ENCODE peak calls at places on chromosomes 6 and 20, in six cellular contexts. I is neural crest cell, R is GM06990, U is sigmoid colon, P is GM12864, C is mammary epithelial cell. O is an unnamed sample.

GRCh38 chr20:17897566-17898307 is 70.9 kb downstream of the SNX5 start:
- DNase-seq in U (peak), I (no peak), R (no peak), C (peak), P (no peak), O (no peak)

GRCh38 chr20:31966991-31967655 is 828 bp upstream of the XKR7 start:
- DNase-seq in U (no peak), I (no peak), P (no peak), C (no peak), R (no peak), O (no peak)

GRCh38 chr20:57443349-57443748 is 52.2 kb downstream of the RBM38 start:
- DNase-seq in P (no peak), U (peak), C (no peak), I (no peak), R (no peak), O (no peak)

GRCh38 chr6:127118505-127119360 is at the start of gene RSPO3:
- DNase-seq in C (peak), U (peak), R (peak), I (peak), P (no peak), O (peak)

GRCh38 chr6:167141667-167142432 is 15.9 kb downstream of the GPR31 start:
- DNase-seq in I (peak), P (no peak), U (no peak), R (peak), C (peak), O (peak)

GRCh38 chr6:4271761-4272505 is 136.6 kb upstream of the ECI2 start:
- DNase-seq in U (no peak), C (no peak), R (no peak), I (no peak), P (no peak), O (no peak)

GRCh38 chr6:24855389-24856245 is 56.9 kb upstream of the ARMH2 start:
- DNase-seq in C (peak), P (peak), R (peak), U (peak), I (peak), O (peak)

GRCh38 chr6:106609699-106610098 is 19.6 kb downstream of the RTN4IP1 start:
- DNase-seq in P (no peak), U (no peak), I (no peak), C (peak), R (no peak), O (no peak)

GRCh38 chr6:72824833-72825232 is 203.0 kb downstream of the KCNQ5 start:
- DNase-seq in U (no peak), I (no peak), P (peak), R (peak), C (no peak), O (peak)

GRCh38 chr20:6693178-6693807 is 74.2 kb upstream of the BMP2 start:
- DNase-seq in P (no peak), U (no peak), I (no peak), R (no peak), C (no peak), O (no peak)

GRCh38 chr6:140956567-140957306 is 1176.0 kb upstream of the GJE1 start:
- DNase-seq in U (no peak), R (no peak), P (no peak), I (no peak), C (no peak), O (no peak)

GRCh38 chr6:4349323-4349722 is 213.9 kb upstream of the ECI2 start:
- DNase-seq in P (no peak), I (no peak), R (no peak), U (no peak), C (no peak), O (no peak)

GRCh38 chr6:44036196-44036595 is 91.1 kb downstream of the MRPL14 start:
- DNase-seq in P (no peak), I (no peak), C (peak), U (peak), R (no peak), O (no peak)

GRCh38 chr6:44301782-44302564 is 11.2 kb downstream of the AARS2 start:
- DNase-seq in R (no peak), C (no peak), U (no peak), P (no peak), I (no peak), O (no peak)

GRCh38 chr6:89244237-89244985 is 27.3 kb upstream of the GABRR1 start:
- DNase-seq in R (no peak), C (no peak), I (no peak), P (no peak), U (no peak), O (no peak)

GRCh38 chr6:89243331-89243629 is 26.1 kb upstream of the GABRR1 start:
- DNase-seq in U (no peak), P (no peak), I (no peak), R (no peak), C (no peak), O (no peak)

GRCh38 chr6:89239338-89239737 is 22.2 kb upstream of the GABRR1 start:
- DNase-seq in C (no peak), I (no peak), R (no peak), P (no peak), U (no peak), O (peak)

GRCh38 chr6:89237158-89237557 is 20.0 kb upstream of the GABRR1 start:
- DNase-seq in I (no peak), R (no peak), P (no peak), U (no peak), C (peak), O (no peak)

DNA sequence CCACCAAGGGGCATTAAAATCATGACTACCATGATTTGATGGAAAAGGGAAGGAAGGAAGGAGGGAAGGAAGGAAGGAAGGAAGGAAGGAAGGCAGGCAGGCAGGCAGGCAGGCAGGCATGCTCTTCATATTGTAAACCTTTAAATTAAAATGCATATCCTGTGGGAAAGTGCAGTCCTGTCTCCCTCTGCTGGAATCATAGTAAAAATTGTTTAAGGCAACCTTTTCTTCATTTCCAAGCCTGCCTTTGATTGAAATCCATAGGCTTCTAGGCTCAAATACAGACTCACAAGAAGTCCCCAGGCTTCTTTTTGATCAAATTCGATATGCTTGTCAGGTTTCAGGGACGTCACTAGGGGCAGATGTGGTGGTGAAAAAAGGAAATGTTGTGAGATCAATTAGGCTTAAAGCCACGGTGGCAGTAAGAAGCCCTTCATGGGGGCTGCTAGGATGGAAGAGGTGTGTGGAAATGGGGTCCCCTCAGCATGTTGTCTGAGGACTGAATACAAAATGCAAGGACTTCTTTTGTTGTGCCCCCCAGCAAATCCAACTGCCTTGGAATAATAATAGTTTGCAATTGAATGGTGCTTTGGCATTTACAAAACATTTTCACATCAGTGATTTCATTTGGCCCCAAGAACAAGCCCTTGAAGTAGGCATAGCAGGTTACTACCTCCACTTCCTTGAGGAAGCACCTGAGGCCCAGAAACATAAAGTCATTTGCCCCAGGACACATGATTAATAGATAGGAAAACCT is 25.6 kb upstream of the GABRR1 start:
- DNase-seq in C (peak), U (no peak), P (no peak), I (peak), R (no peak), O (peak)
- TF ChIP-seq CTCF in C (peak), U (peak), P (peak), I (peak), R (peak), O (no peak)

GRCh38 chr6:35047265-35048011 is 93.7 kb downstream of the TCP11 start:
- DNase-seq in C (no peak), U (peak), R (no peak), P (no peak), I (no peak), O (no peak)

GRCh38 chr6:35048031-35048613 is 93.0 kb downstream of the TCP11 start:
- DNase-seq in R (no peak), U (peak), I (peak), C (no peak), P (no peak), O (no peak)

GRCh38 chr6:35049885-35050284 is 91.3 kb downstream of the TCP11 start:
- DNase-seq in P (no peak), C (no peak), U (peak), I (no peak), R (no peak), O (no peak)

GRCh38 chr6:35049346-35049745 is 91.8 kb downstream of the TCP11 start:
- DNase-seq in U (peak), P (no peak), I (no peak), C (no peak), R (no peak), O (no peak)

GRCh38 chr6:35048631-35049083 is 92.5 kb downstream of the TCP11 start:
- DNase-seq in P (no peak), U (peak), I (no peak), C (no peak), R (peak), O (no peak)
- TF ChIP-seq CTCF in P (no peak), U (peak), I (peak), C (no peak), R (peak), O (peak)

GRCh38 chr20:21129861-21130260 is 4.0 kb downstream of the KIZ start:
- DNase-seq in C (no peak), U (no peak), I (no peak), P (no peak), R (no peak), O (no peak)
- TF ChIP-seq CTCF in C (no peak), U (no peak), I (peak), P (no peak), R (no peak), O (no peak)

GRCh38 chr6:51494342-51494741 is 593.1 kb downstream of the PKHD1 start:
- DNase-seq in C (no peak), R (no peak), I (no peak), U (no peak), P (no peak), O (no peak)
- TF ChIP-seq CTCF in C (no peak), R (peak), I (peak), U (no peak), P (peak), O (no peak)

DNA sequence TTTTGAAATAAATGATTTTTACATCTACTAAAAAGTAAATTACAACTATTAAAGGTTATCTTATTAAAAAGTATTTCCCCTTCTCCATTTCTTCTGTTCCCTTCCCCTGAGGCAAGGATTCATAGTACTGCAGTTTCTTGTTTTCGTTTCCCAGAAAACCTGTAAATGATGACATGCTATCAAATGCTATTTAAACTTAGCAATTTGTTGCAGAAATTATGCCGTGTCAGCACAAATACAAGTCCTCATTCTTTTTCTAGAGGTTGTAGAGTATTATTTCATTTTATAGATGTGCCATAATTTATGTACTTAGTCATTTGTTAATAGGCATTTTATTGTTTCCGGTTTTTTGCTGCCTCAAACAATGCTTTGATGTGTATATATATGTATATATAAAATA is 268.4 kb downstream of the PLCB1 start:
- DNase-seq in I (no peak), U (no peak), C (no peak), R (no peak), P (no peak), O (no peak)
- TF ChIP-seq CTCF in I (no peak), U (no peak), C (no peak), R (no peak), P (no peak), O (no peak)